ENCODE peak calls at places on chromosomes 5 and 9, in eight cellular contexts. B, A, D, R, I, P, J and H are unnamed samples.
A peak's percentile ranks its signal among the peaks of the same experiment; 100 is the strongest.

GRCh38 chr9:116099821-116100220 is 53.8 kb upstream of the PAPPA start:
- DNase-seq in B (no peak), A (peak; percentile 60), D (no peak), R (no peak), I (no peak), P (no peak), J (no peak), H (no peak)

GRCh38 chr5:158406884-158407790 is 548.2 kb upstream of the CLINT1 start:
- DNase-seq in B (no peak), A (peak; percentile 74), D (no peak), R (peak; percentile 67), I (no peak), P (no peak), J (no peak), H (no peak)

GRCh38 chr9:121651295-121652036 is at the start of gene DAB2IP:
- DNase-seq in B (peak; percentile 84), A (peak; percentile 39), D (no peak), R (peak; percentile 68), I (no peak), P (no peak), J (peak; percentile 80), H (no peak)

GRCh38 chr5:173240091-173241050 is 5.4 kb upstream of the NKX2-5 start:
- DNase-seq in B (no peak), A (no peak), D (no peak), R (no peak), I (no peak), P (no peak), J (no peak), H (no peak)

GRCh38 chr5:134146651-134147544 is 29.9 kb downstream of the SKP1 start:
- DNase-seq in B (no peak), A (peak; percentile 47), D (no peak), R (no peak), I (no peak), P (no peak), J (no peak), H (no peak)

GRCh38 chr5:40790947-40791593 is 7.1 kb downstream of the PRKAA1 start:
- DNase-seq in B (no peak), A (peak; percentile 41), D (no peak), R (no peak), I (no peak), P (no peak), J (no peak), H (no peak)

GRCh38 chr9:138105561-138106505 is 228.3 kb downstream of the CACNA1B start:
- DNase-seq in B (peak; percentile 7), A (no peak), D (no peak), R (no peak), I (no peak), P (no peak), J (no peak), H (no peak)

GRCh38 chr5:6704361-6704851 is 8.8 kb upstream of the TENT4A start:
- DNase-seq in B (peak; percentile 69), A (peak; percentile 92), D (no peak), R (peak; percentile 42), I (no peak), P (no peak), J (peak; percentile 73), H (no peak)

GRCh38 chr5:72451771-72452505 is 55.3 kb downstream of the ZNF366 start:
- DNase-seq in B (peak; percentile 55), A (peak; percentile 66), D (no peak), R (peak; percentile 95), I (no peak), P (no peak), J (peak; percentile 67), H (no peak)

GRCh38 chr5:28678899-28679298 is 1640.5 kb upstream of the CDH9 start:
- DNase-seq in B (no peak), A (no peak), D (no peak), R (no peak), I (no peak), P (no peak), J (no peak), H (no peak)

GRCh38 chr9:130662099-130662926 is 2.1 kb upstream of the PRDM12 start:
- DNase-seq in B (no peak), A (no peak), D (no peak), R (no peak), I (no peak), P (no peak), J (no peak), H (no peak)

GRCh38 chr9:38339087-38339486 is 53.4 kb upstream of the ALDH1B1 start:
- DNase-seq in B (no peak), A (peak; percentile 61), D (no peak), R (peak; percentile 29), I (no peak), P (no peak), J (no peak), H (no peak)

GRCh38 chr5:166276006-166276405 is 2015.4 kb upstream of the WWC1 start:
- DNase-seq in B (no peak), A (no peak), D (no peak), R (no peak), I (no peak), P (no peak), J (no peak), H (no peak)

GRCh38 chr5:173472164-173472563 is 143.9 kb upstream of the STC2 start:
- DNase-seq in B (peak; percentile 49), A (peak; percentile 99), D (no peak), R (no peak), I (no peak), P (no peak), J (no peak), H (no peak)

GRCh38 chr5:177371705-177372533 is 12.3 kb upstream of the SLC34A1 start:
- DNase-seq in B (no peak), A (no peak), D (no peak), R (no peak), I (no peak), P (no peak), J (no peak), H (no peak)

GRCh38 chr9:121883281-121884056 is 209.6 kb downstream of the TTLL11 start:
- DNase-seq in B (no peak), A (peak; percentile 37), D (no peak), R (peak; percentile 61), I (no peak), P (no peak), J (no peak), H (no peak)

GRCh38 chr9:112094948-112095779 is 79.9 kb downstream of the SUSD1 start:
- DNase-seq in B (no peak), A (no peak), D (no peak), R (no peak), I (no peak), P (no peak), J (no peak), H (peak; percentile 50)

GRCh38 chr9:98571643-98572042 is 137.1 kb downstream of the GABBR2 start:
- DNase-seq in B (no peak), A (no peak), D (no peak), R (no peak), I (no peak), P (no peak), J (no peak), H (no peak)

GRCh38 chr5:156481741-156482140 is 154.8 kb downstream of the SGCD start:
- DNase-seq in B (no peak), A (peak; percentile 16), D (no peak), R (no peak), I (no peak), P (no peak), J (no peak), H (no peak)

GRCh38 chr5:150461231-150461630 is 11.7 kb upstream of the RPS14 start:
- DNase-seq in B (peak; percentile 36), A (no peak), D (no peak), R (peak; percentile 61), I (peak; percentile 79), P (peak; percentile 80), J (no peak), H (no peak)

GRCh38 chr9:130555968-130556367 is 23.4 kb upstream of the FUBP3 start:
- DNase-seq in B (no peak), A (no peak), D (no peak), R (no peak), I (no peak), P (no peak), J (no peak), H (no peak)

GRCh38 chr5:79794347-79794746 is 104.7 kb downstream of the CMYA5 start:
- DNase-seq in B (no peak), A (no peak), D (no peak), R (no peak), I (no peak), P (no peak), J (no peak), H (peak; percentile 3)

GRCh38 chr5:71769265-71769664 is 50.2 kb downstream of the CARTPT start:
- DNase-seq in B (no peak), A (no peak), D (no peak), R (no peak), I (no peak), P (no peak), J (no peak), H (no peak)

GRCh38 chr5:55218966-55219365 is 8.1 kb downstream of the MCIDAS start:
- DNase-seq in B (no peak), A (no peak), D (no peak), R (no peak), I (no peak), P (no peak), J (no peak), H (no peak)

GRCh38 chr9:109950710-109951443 is 170.9 kb downstream of the PALM2AKAP2 start:
- DNase-seq in B (no peak), A (no peak), D (no peak), R (no peak), I (no peak), P (no peak), J (no peak), H (no peak)
- TF ChIP-seq POLR2A in B (no peak), A (no peak), D (no peak), R (no peak), I (no peak), P (no peak), J (no peak), H (no peak)

GRCh38 chr9:87713278-87713989 is 12.5 kb upstream of the CTSL start:
- DNase-seq in B (peak; percentile 75), A (peak; percentile 99), D (no peak), R (peak; percentile 77), I (no peak), P (no peak), J (peak; percentile 86), H (peak; percentile 86)
- TF ChIP-seq POLR2A in B (peak; percentile 19), A (peak; percentile 84), D (no peak), R (no peak), I (no peak), P (no peak), J (no peak), H (no peak)

GRCh38 chr5:85716344-85717202 is 901.2 kb upstream of the COX7C start:
- DNase-seq in B (no peak), A (no peak), D (no peak), R (no peak), I (no peak), P (no peak), J (no peak), H (no peak)
- TF ChIP-seq POLR2A in B (no peak), A (no peak), D (no peak), R (no peak), I (no peak), P (no peak), J (no peak), H (no peak)

DNA sequence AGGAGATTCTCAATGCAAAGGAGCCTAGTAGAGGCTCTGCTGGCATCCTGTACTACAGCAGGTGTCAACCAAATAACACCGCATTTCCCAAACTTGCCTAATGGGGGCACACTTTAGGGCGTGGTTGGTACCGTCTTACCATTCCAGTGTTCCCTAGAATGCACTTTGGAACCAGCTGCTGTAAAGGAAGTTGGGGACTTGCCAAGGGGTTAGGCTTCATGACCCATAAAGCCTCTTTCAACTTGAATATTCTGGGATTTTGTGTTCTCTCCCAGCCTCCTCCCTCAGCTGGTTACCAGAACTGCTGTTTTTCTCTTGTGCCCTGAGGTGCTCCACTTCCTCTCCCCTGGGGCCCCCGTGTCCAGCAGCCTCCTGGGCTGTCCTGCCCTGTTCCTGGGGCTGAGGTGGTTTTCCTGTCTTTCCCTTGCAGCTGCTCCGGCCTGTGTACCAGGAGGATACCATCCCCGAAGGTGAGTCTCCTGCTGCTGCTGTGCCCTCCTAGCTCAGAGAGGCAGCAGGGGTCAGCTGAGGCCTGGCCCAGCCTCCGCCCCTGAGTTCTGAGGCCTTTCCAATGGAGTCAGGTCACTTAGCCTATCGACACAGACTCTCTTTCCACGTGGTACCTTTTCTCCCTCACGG is 44.7 kb downstream of the RGS3 start:
- DNase-seq in B (no peak), A (no peak), D (no peak), R (peak; percentile 22), I (no peak), P (no peak), J (no peak), H (peak; percentile 19)
- TF ChIP-seq POLR2A in B (no peak), A (no peak), D (no peak), R (no peak), I (no peak), P (no peak), J (no peak), H (no peak)